ENCODE peak calls at places on chromosomes 11 and 22, in six cellular contexts. H, G, N, R, J and D are unnamed samples.
A peak's percentile ranks its signal among the peaks of the same experiment; 100 is the strongest.

GRCh38 chr11:33633251-33634003 is 67.2 kb downstream of the C11orf91 start:
- DNase-seq in H (no peak), G (no peak), N (peak; percentile 98), R (peak; percentile 85), J (peak; percentile 30), D (no peak)

GRCh38 chr22:42714308-42714707 is 6.4 kb downstream of the A4GALT start:
- DNase-seq in H (no peak), G (no peak), N (no peak), R (no peak), J (no peak), D (no peak)

GRCh38 chr22:46674367-46674781 is 54.2 kb downstream of the GRAMD4 start:
- DNase-seq in H (peak; percentile 58), G (no peak), N (no peak), R (no peak), J (no peak), D (no peak)

GRCh38 chr11:72609045-72609444 is 65.2 kb downstream of the PDE2A start:
- DNase-seq in H (no peak), G (no peak), N (no peak), R (no peak), J (peak; percentile 53), D (no peak)

GRCh38 chr11:126359431-126360048 is 4.1 kb downstream of the ST3GAL4 start:
- DNase-seq in H (no peak), G (no peak), N (no peak), R (peak; percentile 96), J (no peak), D (no peak)

GRCh38 chr11:587978-588380 is 11.7 kb downstream of the PHRF1 start:
- DNase-seq in H (peak; percentile 72), G (no peak), N (no peak), R (peak; percentile 95), J (no peak), D (no peak)

GRCh38 chr11:16604784-16605439 is 133.5 kb upstream of the C11orf58 start:
- DNase-seq in H (no peak), G (peak; percentile 40), N (peak; percentile 66), R (peak; percentile 91), J (peak; percentile 53), D (no peak)

GRCh38 chr22:41308544-41308947 is 7.2 kb downstream of the ZC3H7B start:
- DNase-seq in H (no peak), G (no peak), N (no peak), R (peak; percentile 84), J (no peak), D (no peak)

GRCh38 chr22:36325163-36326031 is 62.4 kb downstream of the MYH9 start:
- DNase-seq in H (peak; percentile 91), G (no peak), N (peak; percentile 89), R (peak; percentile 90), J (no peak), D (no peak)

GRCh38 chr22:22840778-22841177 is 46.8 kb upstream of the IGLL5 start:
- DNase-seq in H (no peak), G (no peak), N (no peak), R (no peak), J (no peak), D (no peak)

GRCh38 chr22:36467042-36467810 is 14.2 kb downstream of the TXN2 start:
- DNase-seq in H (peak; percentile 31), G (no peak), N (peak; percentile 63), R (no peak), J (no peak), D (no peak)

GRCh38 chr11:77449060-77449521 is 24.8 kb downstream of the PAK1 start:
- DNase-seq in H (peak; percentile 37), G (no peak), N (no peak), R (no peak), J (peak; percentile 72), D (no peak)

GRCh38 chr22:35023692-35024363 is 42.1 kb upstream of the ISX start:
- DNase-seq in H (peak; percentile 51), G (peak; percentile 92), N (peak; percentile 32), R (peak; percentile 82), J (peak; percentile 92), D (peak; percentile 88)

GRCh38 chr22:43948836-43949235 is 6.4 kb upstream of the SAMM50 start:
- DNase-seq in H (no peak), G (no peak), N (no peak), R (peak; percentile 51), J (no peak), D (no peak)

GRCh38 chr11:14635559-14635958 is 8.0 kb upstream of the PDE3B start:
- DNase-seq in H (no peak), G (no peak), N (no peak), R (no peak), J (no peak), D (no peak)

GRCh38 chr11:72591785-72592490 is 82.3 kb downstream of the PDE2A start:
- DNase-seq in H (no peak), G (no peak), N (no peak), R (no peak), J (no peak), D (no peak)

GRCh38 chr11:47399860-47400812 is 8.3 kb upstream of the SLC39A13 start:
- DNase-seq in H (peak; percentile 51), G (no peak), N (no peak), R (peak; percentile 73), J (peak; percentile 75), D (no peak)

DNA sequence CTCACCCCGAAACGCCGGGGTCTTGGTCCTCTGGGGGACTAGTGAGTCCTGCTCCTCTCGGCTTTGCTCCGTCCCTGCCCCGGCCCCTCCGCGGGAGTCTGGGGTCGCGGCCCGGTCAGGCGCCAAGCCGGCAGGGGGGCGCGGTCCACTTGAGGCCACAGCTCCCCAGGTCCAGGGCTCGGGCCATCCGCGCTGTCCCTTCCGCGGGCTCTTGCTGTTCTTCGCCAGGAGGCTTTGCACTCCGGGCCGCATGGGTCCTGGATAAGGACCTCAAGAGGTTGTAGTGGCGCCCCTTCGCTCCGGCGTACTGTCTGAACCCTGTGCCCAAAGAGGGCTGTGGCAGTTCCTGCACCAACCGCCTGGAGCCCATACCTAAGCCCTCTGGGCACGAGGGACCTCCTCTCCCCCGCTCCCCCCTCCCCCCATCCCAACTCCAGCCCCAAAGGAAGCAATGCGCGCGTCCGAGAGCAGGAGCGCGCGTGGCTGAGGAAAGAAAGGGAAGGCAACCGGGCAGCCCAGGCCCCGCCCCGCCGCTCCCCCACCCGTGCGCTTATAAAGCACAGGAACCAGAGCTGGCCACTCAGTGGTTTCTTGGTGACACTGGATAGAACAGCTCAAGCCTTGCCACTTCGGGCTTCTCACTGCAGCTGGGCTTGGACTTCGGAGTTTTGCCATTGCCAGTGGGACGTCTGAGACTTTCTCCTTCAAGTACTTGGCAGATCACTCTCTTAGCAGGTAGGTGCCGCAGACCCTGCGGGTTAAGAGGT is at the start of gene ADM:
- DNase-seq in H (peak; percentile 87), G (peak; percentile 70), N (peak; percentile 91), R (peak; percentile 97), J (peak; percentile 93), D (peak; percentile 82)
- TF ChIP-seq CTCF in H (peak; percentile 51), G (peak; percentile 77), N (no peak), R (peak; percentile 41), J (peak; percentile 73), D (peak; percentile 81)

GRCh38 chr11:107017433-107018227 is 646 bp downstream of the GUCY1A2 start:
- DNase-seq in H (peak; percentile 25), G (peak; percentile 64), N (no peak), R (peak; percentile 81), J (peak; percentile 88), D (peak; percentile 77)
- TF ChIP-seq CTCF in H (peak; percentile 41), G (peak; percentile 76), N (peak; percentile 2), R (peak; percentile 25), J (peak; percentile 61), D (peak; percentile 82)

GRCh38 chr22:45579306-45579705 is 76.6 kb downstream of the FBLN1 start:
- DNase-seq in H (no peak), G (no peak), N (no peak), R (peak; percentile 87), J (no peak), D (no peak)

GRCh38 chr22:45578524-45579147 is 76.0 kb downstream of the FBLN1 start:
- DNase-seq in H (no peak), G (no peak), N (no peak), R (peak; percentile 55), J (no peak), D (no peak)

GRCh38 chr22:45581549-45582080 is 78.9 kb downstream of the FBLN1 start:
- DNase-seq in H (no peak), G (no peak), N (no peak), R (peak; percentile 50), J (no peak), D (no peak)

GRCh38 chr22:45580703-45581381 is 78.2 kb downstream of the FBLN1 start:
- DNase-seq in H (no peak), G (no peak), N (no peak), R (peak; percentile 46), J (no peak), D (no peak)

DNA sequence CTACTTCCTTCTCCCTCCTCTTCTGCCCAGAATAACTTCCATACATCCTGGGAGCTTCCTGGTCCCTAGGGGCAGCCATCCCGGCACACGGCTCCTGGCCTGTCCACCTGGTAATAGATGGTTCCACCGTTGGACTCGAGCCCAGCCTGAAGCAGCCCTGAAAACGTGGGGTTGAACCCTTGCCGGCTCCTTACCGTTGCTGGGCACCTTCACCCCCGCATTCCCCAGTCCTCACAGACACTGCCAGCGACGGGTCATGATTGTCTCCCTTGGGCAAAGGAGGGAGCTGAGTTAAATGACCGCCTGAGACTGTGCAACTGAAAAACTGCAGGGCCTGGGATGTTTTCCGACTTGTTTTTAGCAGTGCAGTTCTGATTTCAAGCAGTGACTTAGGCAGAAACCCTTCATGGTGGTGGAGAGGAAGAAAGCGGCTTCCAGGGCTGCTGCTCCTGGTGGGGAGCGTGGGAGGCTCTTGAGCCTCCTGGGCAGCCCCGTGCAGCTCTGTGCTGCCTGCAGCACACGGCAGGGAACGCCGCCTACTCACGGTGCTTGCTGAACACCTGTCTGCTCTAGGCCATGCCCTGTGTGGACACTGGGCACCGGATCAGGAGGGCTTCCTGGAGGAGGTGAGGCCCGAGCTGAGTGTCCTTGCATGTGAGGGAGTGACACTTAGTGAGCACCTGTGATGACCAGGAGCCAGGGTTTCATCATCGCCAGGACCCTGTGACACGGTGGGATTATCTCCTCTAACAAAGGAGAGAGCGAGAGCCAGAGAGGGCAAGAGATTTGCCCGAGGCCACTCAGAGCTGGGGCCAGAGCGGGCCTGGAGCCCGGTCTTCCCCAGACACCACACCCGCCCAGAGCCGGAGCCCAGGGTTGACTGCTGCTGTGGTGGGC is 77.4 kb downstream of the FBLN1 start:
- DNase-seq in H (no peak), G (no peak), N (no peak), R (peak; percentile 36), J (no peak), D (no peak)
- TF ChIP-seq CTCF in H (no peak), G (no peak), N (no peak), R (no peak), J (no peak), D (no peak)

DNA sequence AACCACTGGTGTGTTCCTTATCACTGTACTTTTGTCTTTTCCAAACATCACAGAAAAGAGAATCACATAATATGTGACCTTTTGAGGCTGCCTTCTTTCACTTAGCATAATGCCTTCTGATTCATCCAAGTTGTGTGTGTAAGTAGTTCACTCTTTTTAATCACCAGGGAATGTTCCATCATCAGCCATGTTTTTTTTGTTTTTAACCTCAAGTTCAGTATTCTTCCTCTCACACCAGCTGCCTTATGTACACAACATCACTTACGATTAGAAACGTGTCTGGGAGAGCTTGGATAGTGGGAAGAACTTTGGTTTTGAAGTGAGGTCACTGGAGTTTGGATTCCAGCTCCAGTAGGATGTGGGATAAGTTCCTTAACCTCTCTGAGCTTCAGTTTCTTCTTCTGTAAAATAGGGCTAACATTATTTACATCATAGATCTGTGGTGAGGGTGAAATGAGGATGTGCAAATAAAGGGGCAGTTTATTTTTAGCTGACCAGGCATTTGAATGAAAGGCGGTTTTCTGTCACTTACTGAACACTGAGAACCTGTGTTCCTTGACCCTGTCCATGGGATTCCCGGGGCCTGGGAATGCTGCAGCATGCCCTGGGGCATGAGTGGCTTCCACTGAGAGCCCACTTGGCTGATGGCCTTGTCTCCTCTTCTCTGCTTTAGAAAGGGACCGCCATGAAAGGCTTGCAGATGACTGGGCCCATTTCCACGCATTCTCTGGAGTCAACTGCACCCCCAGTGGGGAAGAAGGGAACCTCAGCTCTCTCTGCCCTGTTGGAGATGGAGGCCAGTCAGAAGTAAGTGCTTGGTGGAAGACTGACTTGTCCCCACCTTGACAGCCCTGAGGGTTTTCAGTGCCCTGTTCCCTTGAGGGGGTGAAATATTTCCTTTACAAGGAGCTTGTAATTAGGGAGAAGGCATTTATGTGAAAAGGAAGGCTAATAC is 92.6 kb downstream of the DEPDC5 start:
- DNase-seq in H (no peak), G (peak; percentile 34), N (no peak), R (peak; percentile 85), J (peak; percentile 49), D (no peak)
- TF ChIP-seq CTCF in H (no peak), G (peak; percentile 50), N (peak; percentile 43), R (peak; percentile 40), J (peak; percentile 42), D (peak; percentile 64)